ENCODE peak calls at places on chromosomes 5 and 9, in four cellular contexts. I, P, E and L are unnamed samples.

GRCh38 chr5:101637599-101637998 is 658.5 kb downstream of the SLCO4C1 start:
- DNase-seq in I (no peak), P (no peak), E (no peak), L (no peak)

GRCh38 chr9:101512116-101512515 is 21.5 kb upstream of the RNF20 start:
- DNase-seq in I (no peak), P (no peak), E (no peak), L (no peak)

GRCh38 chr9:79670269-79670961 is 98.7 kb downstream of the TLE4 start:
- DNase-seq in I (no peak), P (peak; percentile 100), E (no peak), L (no peak)

GRCh38 chr9:135365013-135365768 is 114.4 kb upstream of the PPP1R26 start:
- DNase-seq in I (no peak), P (no peak), E (no peak), L (no peak)

GRCh38 chr5:13478831-13479465 is 465.5 kb downstream of the DNAH5 start:
- DNase-seq in I (no peak), P (peak; percentile 72), E (peak; percentile 57), L (peak; percentile 58)

GRCh38 chr5:110055301-110055700 is 365.6 kb downstream of the MAN2A1 start:
- DNase-seq in I (no peak), P (peak; percentile 34), E (peak; percentile 30), L (no peak)

GRCh38 chr5:36403601-36404311 is 102.1 kb upstream of the RANBP3L start:
- DNase-seq in I (peak; percentile 68), P (no peak), E (peak; percentile 14), L (no peak)

GRCh38 chr9:27870404-27870803 is 297.1 kb upstream of the C9orf72 start:
- DNase-seq in I (no peak), P (peak; percentile 75), E (no peak), L (no peak)

GRCh38 chr9:113886003-113886324 is 9.9 kb downstream of the ZNF618 start:
- DNase-seq in I (no peak), P (no peak), E (no peak), L (no peak)

GRCh38 chr5:40410231-40410861 is 269.4 kb upstream of the PTGER4 start:
- DNase-seq in I (no peak), P (peak; percentile 53), E (no peak), L (no peak)

GRCh38 chr9:88753691-88754367 is 218.9 kb downstream of the NXNL2 start:
- DNase-seq in I (no peak), P (no peak), E (no peak), L (no peak)

GRCh38 chr9:70438341-70438924 is 24.0 kb upstream of the KLF9 start:
- DNase-seq in I (peak; percentile 71), P (peak; percentile 74), E (no peak), L (no peak)

GRCh38 chr5:1910081-1910760 is 27.5 kb upstream of the IRX4 start:
- DNase-seq in I (no peak), P (no peak), E (no peak), L (no peak)

GRCh38 chr5:157690690-157691433 is 19.5 kb downstream of the C5orf52 start:
- DNase-seq in I (no peak), P (no peak), E (no peak), L (no peak)